ENCODE peak calls at places on chromosomes 11 and 22, in six cellular contexts. P is gastrocnemius medialis, Q is IMR-90, U is heart left ventricle, R is transverse colon, B is esophagus squamous epithelium. I is an unnamed sample.

GRCh38 chr11:75428301-75428724 is 4.7 kb downstream of the KLHL35 start:
- DNase-seq in P (peak; percentile 91), Q (peak; percentile 76), U (peak; percentile 91), R (peak; percentile 84), B (peak; percentile 11), I (peak; percentile 45)

GRCh38 chr22:31313366-31314147 is 21.3 kb upstream of the PIK3IP1 start:
- DNase-seq in P (no peak), Q (peak; percentile 61), U (peak; percentile 80), R (peak; percentile 85), B (no peak), I (peak; percentile 69)

GRCh38 chr22:46171940-46172339 is 21.6 kb downstream of the PPARA start:
- DNase-seq in P (no peak), Q (peak; percentile 74), U (no peak), R (peak; percentile 78), B (no peak), I (peak; percentile 55)

GRCh38 chr11:86047275-86047991 is 21.5 kb downstream of the PICALM start:
- DNase-seq in P (no peak), Q (peak; percentile 54), U (no peak), R (no peak), B (no peak), I (no peak)

GRCh38 chr11:5596611-5597201 is at the start of gene TRIM6:
- DNase-seq in P (peak; percentile 2), Q (peak; percentile 35), U (peak; percentile 55), R (peak; percentile 52), B (no peak), I (peak; percentile 74)

GRCh38 chr11:80103149-80103859 is 662.5 kb upstream of the TENM4 start:
- DNase-seq in P (no peak), Q (peak; percentile 97), U (no peak), R (no peak), B (no peak), I (no peak)

GRCh38 chr11:69721745-69722144 is 17.9 kb upstream of the FGF19 start:
- DNase-seq in P (no peak), Q (no peak), U (no peak), R (no peak), B (no peak), I (no peak)

GRCh38 chr22:48890693-48891554 is 936.7 kb downstream of the BRD1 start:
- DNase-seq in P (no peak), Q (no peak), U (no peak), R (no peak), B (no peak), I (peak; percentile 15)

GRCh38 chr22:25353516-25354445 is 134.3 kb downstream of the CRYBB2 start:
- DNase-seq in P (no peak), Q (no peak), U (no peak), R (no peak), B (no peak), I (peak; percentile 26)

GRCh38 chr11:72541224-72541974 is 107.1 kb upstream of the CLPB start:
- DNase-seq in P (no peak), Q (no peak), U (no peak), R (no peak), B (no peak), I (no peak)

GRCh38 chr11:76208829-76209670 is 2.7 kb upstream of the WNT11 start:
- DNase-seq in P (peak; percentile 60), Q (peak; percentile 12), U (peak; percentile 79), R (peak; percentile 85), B (no peak), I (peak; percentile 71)

GRCh38 chr11:120900642-120901041 is 123.3 kb upstream of the TBCEL start:
- DNase-seq in P (no peak), Q (no peak), U (no peak), R (no peak), B (no peak), I (no peak)

GRCh38 chr11:65431452-65432132 is 9.0 kb downstream of the NEAT1 start:
- DNase-seq in P (no peak), Q (peak; percentile 48), U (no peak), R (peak; percentile 32), B (no peak), I (no peak)
- TF ChIP-seq POLR2A in P (no peak), Q (peak; percentile 54), U (no peak), R (no peak), B (peak; percentile 23), I (peak; percentile 11)

GRCh38 chr22:38751422-38752346 is 4.1 kb downstream of the SUN2 start:
- DNase-seq in P (peak; percentile 76), Q (no peak), U (no peak), R (peak; percentile 83), B (peak; percentile 41), I (peak; percentile 95)
- TF ChIP-seq POLR2A in P (no peak), Q (no peak), U (no peak), R (no peak), B (no peak), I (no peak)

GRCh38 chr11:47408598-47409439 is 429 bp downstream of the SLC39A13 start:
- DNase-seq in P (peak; percentile 30), Q (peak; percentile 87), U (no peak), R (peak; percentile 38), B (no peak), I (no peak)
- TF ChIP-seq POLR2A in P (no peak), Q (peak; percentile 91), U (no peak), R (no peak), B (no peak), I (no peak)

DNA sequence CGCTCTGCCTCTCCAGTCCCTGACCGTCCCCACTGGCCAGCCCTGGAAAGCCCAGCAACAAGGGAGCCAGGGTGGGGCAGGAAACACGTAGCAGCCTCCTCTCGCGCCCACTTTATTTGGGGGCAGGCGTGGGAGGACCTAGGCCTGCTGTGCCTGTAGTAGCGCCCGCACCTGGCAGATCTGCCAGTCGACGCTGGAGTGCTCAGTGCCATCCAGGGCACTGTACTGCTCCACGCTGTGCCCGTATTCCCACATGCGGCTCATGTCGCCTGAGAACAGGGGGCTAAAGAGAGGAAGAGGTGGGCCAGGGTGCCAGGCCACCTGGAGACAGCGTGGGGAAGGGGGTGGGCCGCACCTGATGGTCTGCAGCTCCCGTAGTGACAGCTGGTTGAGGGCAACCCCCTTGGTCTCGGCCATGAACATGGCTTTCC is 17.0 kb upstream of the DRICH1 start:
- DNase-seq in P (no peak), Q (no peak), U (no peak), R (no peak), B (no peak), I (no peak)
- TF ChIP-seq POLR2A in P (no peak), Q (no peak), U (no peak), R (no peak), B (no peak), I (no peak)

GRCh38 chr22:23837496-23837859 is 1.3 kb downstream of the DERL3 start:
- DNase-seq in P (no peak), Q (no peak), U (no peak), R (no peak), B (no peak), I (no peak)

GRCh38 chr22:23837911-23838685 is 708 bp downstream of the DERL3 start:
- DNase-seq in P (no peak), Q (no peak), U (no peak), R (no peak), B (no peak), I (peak; percentile 54)

GRCh38 chr22:23836281-23836680 is 2.5 kb downstream of the DERL3 start:
- DNase-seq in P (no peak), Q (no peak), U (no peak), R (no peak), B (no peak), I (peak; percentile 49)

GRCh38 chr22:23835773-23836144 is 3.0 kb downstream of the DERL3 start:
- DNase-seq in P (peak; percentile 82), Q (no peak), U (peak; percentile 48), R (no peak), B (no peak), I (peak; percentile 23)

DNA sequence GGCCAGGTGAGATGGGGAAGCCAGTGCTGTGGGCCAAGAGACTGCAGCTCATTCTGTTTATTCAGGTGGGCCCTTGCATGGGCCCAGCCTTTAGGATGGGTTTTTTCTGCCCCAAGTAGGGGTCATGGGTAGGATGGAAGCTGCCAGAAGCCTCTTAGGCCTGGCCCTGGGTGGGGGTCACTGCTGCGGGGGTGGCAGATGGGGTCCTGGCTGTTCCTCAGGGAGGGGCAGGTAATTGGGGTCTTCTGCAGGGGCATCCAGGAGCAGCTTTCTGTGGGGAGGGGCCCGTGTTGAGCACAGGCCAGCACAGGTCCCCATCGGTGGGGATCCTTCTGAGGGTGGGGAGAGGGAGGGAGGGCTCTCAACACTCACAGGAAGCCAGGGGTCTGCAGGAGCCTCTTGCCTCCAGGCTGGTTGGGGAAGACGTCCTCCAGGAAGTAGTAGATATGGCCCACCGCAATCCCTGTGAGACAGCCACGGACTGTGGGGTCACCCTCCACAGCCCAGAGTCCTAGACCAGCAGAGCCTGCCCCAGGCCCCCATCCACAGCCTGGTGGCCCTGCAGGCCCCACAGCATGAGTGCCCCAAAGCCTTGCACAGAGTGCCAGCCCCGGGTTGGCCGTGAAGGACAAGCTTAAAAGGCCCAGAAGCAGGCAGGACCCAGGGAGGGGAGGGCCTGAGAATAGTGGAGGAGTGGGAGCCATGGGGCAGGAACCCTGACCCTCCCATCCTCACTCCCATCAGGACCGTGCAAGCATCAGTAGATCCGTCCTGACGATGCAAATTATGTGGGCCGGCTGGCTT is 1.9 kb downstream of the DERL3 start:
- DNase-seq in P (no peak), Q (no peak), U (no peak), R (no peak), B (no peak), I (no peak)
- TF ChIP-seq POLR2A in P (no peak), Q (no peak), U (no peak), R (no peak), B (no peak), I (no peak)

GRCh38 chr22:37098976-37099577 is 10.4 kb downstream of the TMPRSS6 start:
- DNase-seq in P (no peak), Q (no peak), U (no peak), R (no peak), B (no peak), I (no peak)
- TF ChIP-seq POLR2A in P (no peak), Q (no peak), U (no peak), R (no peak), B (no peak), I (no peak)

DNA sequence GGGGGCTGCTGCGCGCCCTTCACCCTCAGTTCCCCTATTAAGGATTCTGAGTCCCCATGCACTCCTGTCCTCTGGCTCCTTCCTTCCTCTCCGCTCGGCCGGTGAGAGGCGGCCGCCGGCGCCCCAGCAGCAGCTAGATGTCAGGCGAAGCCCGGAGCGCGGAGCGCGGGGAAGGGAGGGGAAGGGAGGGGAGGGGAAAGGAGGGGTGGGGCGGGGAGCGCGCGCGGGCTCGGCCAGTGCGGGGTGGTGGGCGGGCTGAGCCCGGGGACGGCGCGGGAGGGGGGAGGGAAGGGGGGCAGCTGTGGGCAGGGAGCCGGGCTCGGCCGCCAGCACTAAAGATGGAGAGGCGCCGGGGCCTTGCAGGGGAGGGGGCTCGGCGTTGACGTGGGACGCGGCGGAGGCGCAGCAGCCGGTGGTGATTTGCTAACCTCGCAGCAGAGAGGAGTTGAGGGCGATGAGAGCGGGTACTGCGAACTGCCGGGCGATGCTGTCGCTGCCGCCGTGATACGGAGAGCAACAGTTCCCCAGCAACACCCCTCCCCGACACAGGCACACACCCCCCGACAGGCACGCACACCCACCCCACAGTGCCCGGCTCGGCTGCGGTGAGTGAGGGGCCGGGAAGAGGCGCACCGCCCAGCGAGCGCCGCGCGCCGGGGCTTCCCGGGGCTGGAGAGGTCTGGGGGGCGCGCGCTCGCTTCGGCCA is at the start of gene ZBTB16:
- DNase-seq in P (peak; percentile 88), Q (no peak), U (peak; percentile 92), R (peak; percentile 88), B (no peak), I (peak; percentile 72)
- TF ChIP-seq POLR2A in P (peak; percentile 98), Q (no peak), U (peak; percentile 92), R (peak; percentile 85), B (peak; percentile 94), I (peak; percentile 83)